ENCODE peak calls at places on chromosomes 12 and 14, in four cellular contexts. J is A549, U is tibial nerve, Z is SK-N-SH. A is an unnamed sample.

GRCh38 chr14:106883218-106883692 is 1356.9 kb downstream of the TMEM121 start:
- DNase-seq in Z (peak; percentile 27), U (no peak), J (no peak), A (peak; percentile 56)

GRCh38 chr12:17992002-17992656 is 97.9 kb downstream of the RERGL start:
- DNase-seq in Z (peak; percentile 20), J (peak; percentile 3), U (no peak), A (no peak)

GRCh38 chr12:401235-402126 is at the start of gene CCDC77:
- DNase-seq in J (peak; percentile 78), U (peak; percentile 78), Z (peak; percentile 95), A (peak; percentile 80)

GRCh38 chr14:95918466-95918865 is 41.8 kb downstream of the TUNAR start:
- DNase-seq in J (no peak), U (no peak), Z (no peak), A (no peak)

GRCh38 chr14:72678360-72678759 is 215.5 kb downstream of the DPF3 start:
- DNase-seq in J (no peak), U (no peak), Z (no peak), A (no peak)

GRCh38 chr12:106866426-106867080 is 89.2 kb upstream of the TMEM263 start:
- DNase-seq in Z (no peak), J (no peak), U (no peak), A (no peak)

GRCh38 chr12:109771746-109772621 is 58.4 kb downstream of the FAM222A start:
- DNase-seq in U (no peak), J (no peak), Z (peak; percentile 33), A (peak; percentile 47)

GRCh38 chr14:70934084-70934483 is 26.8 kb downstream of the PCNX1 start:
- DNase-seq in U (no peak), J (no peak), Z (no peak), A (no peak)

GRCh38 chr12:68236421-68237059 is 10.9 kb upstream of the IL26 start:
- DNase-seq in Z (no peak), U (no peak), J (peak; percentile 28), A (no peak)

GRCh38 chr14:94649543-94650443 is 37.6 kb downstream of the SERPINA3 start:
- DNase-seq in J (no peak), U (no peak), Z (no peak), A (no peak)

GRCh38 chr12:34107016-34107415 is 84.7 kb downstream of the ALG10 start:
- DNase-seq in J (no peak), Z (no peak), U (no peak), A (no peak)

GRCh38 chr12:75820848-75821578 is 210.6 kb downstream of the PHLDA1 start:
- DNase-seq in Z (no peak), J (no peak), U (no peak), A (no peak)

GRCh38 chr14:77059276-77059934 is 30.9 kb upstream of the IRF2BPL start:
- DNase-seq in J (peak; percentile 51), Z (no peak), U (no peak), A (no peak)

GRCh38 chr12:104738371-104738710 is 219.7 kb downstream of the SLC41A2 start:
- DNase-seq in U (no peak), J (no peak), Z (no peak), A (no peak)

GRCh38 chr12:563250-563781 is 99.9 kb downstream of the NINJ2 start:
- DNase-seq in J (no peak), U (no peak), Z (no peak), A (no peak)

GRCh38 chr12:1553546-1553945 is 40.8 kb downstream of the FBXL14 start:
- DNase-seq in Z (no peak), J (no peak), U (no peak), A (no peak)

DNA sequence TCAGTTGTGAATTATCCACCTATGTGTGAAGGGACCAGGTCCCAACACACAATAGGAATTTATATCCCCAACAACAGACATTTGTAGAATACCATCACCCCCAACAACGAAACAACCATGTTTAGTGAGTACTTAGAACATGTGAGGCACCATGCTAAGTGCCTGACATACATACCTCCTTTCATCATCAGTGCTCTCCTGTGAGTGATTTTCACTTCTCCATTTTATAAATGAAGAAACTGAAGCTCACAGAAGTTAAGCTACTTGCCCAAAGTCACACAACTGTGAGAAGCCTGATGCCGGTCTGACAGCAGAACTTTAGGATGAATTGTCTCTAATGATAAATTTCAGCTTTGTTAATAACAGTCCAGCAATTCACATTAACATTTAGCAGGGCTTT is 35.4 kb downstream of the SPTB start:
- DNase-seq in Z (no peak), U (no peak), J (no peak), A (no peak)
- TF ChIP-seq EP300 in Z (no peak), U (no peak), J (no peak), A (no peak)

GRCh38 chr12:46260153-46260912 is 8.5 kb downstream of the SLC38A1 start:
- DNase-seq in U (no peak), J (no peak), Z (no peak), A (no peak)

GRCh38 chr12:46259071-46259470 is 9.8 kb downstream of the SLC38A1 start:
- DNase-seq in J (no peak), U (no peak), Z (no peak), A (no peak)

GRCh38 chr12:46261658-46262057 is 7.2 kb downstream of the SLC38A1 start:
- DNase-seq in Z (no peak), U (no peak), J (no peak), A (no peak)

GRCh38 chr12:46259713-46260112 is 9.1 kb downstream of the SLC38A1 start:
- DNase-seq in J (no peak), U (no peak), Z (no peak), A (no peak)

DNA sequence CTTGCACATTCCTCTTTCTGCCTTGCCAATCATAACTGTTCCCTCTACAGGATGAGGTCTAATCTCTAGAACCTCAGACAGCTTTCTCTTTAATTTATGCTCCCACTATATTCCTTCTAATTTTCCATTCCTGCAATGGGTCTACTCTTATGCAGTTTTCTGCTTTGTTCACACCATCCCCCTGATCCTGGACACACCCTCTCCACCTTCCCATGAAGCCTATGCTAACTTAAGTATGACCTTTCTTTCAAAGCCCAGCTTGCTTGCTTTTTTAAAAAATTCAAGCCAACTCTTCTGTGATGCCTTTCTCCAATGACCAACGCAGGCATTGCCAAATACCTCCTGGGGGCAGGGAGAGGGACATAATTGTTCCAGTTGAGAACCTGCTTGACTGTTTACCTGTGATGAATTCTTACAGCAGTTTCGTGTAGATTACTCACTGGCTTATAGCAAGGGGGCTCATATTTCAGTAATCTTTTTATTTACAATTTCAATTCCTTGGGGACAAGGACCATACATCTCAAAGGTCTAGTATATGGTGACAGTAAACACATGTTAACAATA is 7.8 kb downstream of the SLC38A1 start:
- DNase-seq in Z (no peak), U (no peak), J (no peak), A (no peak)
- TF ChIP-seq CTCF in Z (no peak), U (no peak), J (no peak), A (no peak)

GRCh38 chr12:6966351-6966750 is 4.1 kb downstream of the PHB2 start:
- DNase-seq in U (no peak), J (no peak), Z (no peak), A (no peak)

GRCh38 chr12:6964605-6965025 is 5.8 kb downstream of the PHB2 start:
- DNase-seq in U (no peak), Z (no peak), J (no peak), A (no peak)

GRCh38 chr12:6965026-6965661 is 5.3 kb downstream of the PHB2 start:
- DNase-seq in Z (peak; percentile 89), J (peak; percentile 92), U (no peak), A (peak; percentile 88)

GRCh38 chr12:6963741-6964446 is 6.6 kb downstream of the PHB2 start:
- DNase-seq in Z (peak; percentile 24), J (no peak), U (no peak), A (no peak)

GRCh38 chr12:6965714-6966113 is 4.8 kb downstream of the PHB2 start:
- DNase-seq in J (no peak), U (no peak), Z (no peak), A (no peak)
- H3K4me1 ChIP-seq in J (peaks cover 51% of the 10 kb centered on the region), U (no peaks in the 10 kb centered on the region), Z (peaks cover 6% of the 10 kb centered on the region), A (peaks cover 25% of the 10 kb centered on the region)

DNA sequence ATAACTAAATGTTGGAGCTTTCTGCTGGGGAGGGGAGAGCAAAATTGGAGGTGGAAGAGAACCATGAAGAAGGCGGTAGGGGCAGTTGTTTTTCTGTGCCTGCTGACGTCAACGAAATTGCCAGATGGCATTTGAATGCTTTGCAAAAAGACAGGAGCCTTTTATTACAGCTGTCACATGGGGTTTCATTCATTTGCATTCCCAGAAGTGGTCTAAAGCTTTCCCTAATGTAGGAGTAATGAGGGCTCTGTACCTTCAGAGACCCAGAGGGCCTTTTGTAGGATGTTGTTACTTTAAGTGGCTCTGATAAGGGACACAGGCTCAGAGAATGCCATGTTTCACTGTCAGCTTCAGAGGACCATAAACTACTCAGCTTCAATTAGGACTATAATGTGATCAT is 107.1 kb upstream of the SLCO1C1 start:
- DNase-seq in J (no peak), Z (peak; percentile 79), U (no peak), A (no peak)
- TF ChIP-seq EP300 in J (no peak), Z (no peak), U (no peak), A (no peak)

DNA sequence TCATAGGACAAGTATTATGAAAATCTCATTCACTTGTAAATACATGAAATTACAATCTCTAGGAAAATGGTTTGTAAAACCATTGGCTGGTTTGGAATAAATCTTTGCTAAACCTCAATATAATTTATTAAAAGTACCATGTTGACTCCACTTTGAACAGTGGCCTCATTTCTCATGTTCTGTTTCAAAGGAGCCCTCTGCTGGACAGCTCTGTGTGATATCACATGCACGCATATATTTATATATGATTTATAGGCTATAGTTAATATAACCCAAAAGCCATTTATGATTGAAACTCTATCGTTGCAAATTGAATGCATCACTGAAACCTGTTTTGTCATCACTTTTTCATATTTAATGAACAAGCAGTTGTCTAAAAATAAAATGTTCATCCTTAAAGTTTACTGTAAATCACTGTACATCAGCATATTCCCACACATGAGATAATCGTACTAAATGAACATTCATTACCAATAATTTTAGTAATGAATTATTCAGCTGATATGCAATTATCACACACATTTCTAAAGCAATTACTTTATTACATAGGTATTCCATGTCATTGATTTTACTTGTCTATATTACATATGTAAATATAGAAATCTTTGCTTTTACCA is 493.8 kb downstream of the NPAS3 start:
- DNase-seq in Z (no peak), J (peak; percentile 1), U (no peak), A (no peak)
- TF ChIP-seq CTCF in Z (peak; percentile 77), J (peak; percentile 46), U (peak; percentile 19), A (no peak)

GRCh38 chr12:52903285-52903854 is 1.5 kb downstream of the KRT8 start:
- DNase-seq in Z (peak; percentile 72), J (peak; percentile 50), U (peak; percentile 17), A (peak; percentile 91)
- H3K4me1 ChIP-seq in Z (peaks cover 17% of the 10 kb centered on the region), J (peaks cover 72% of the 10 kb centered on the region), U (no peaks in the 10 kb centered on the region), A (peaks cover 21% of the 10 kb centered on the region)

A was measured in H1.